ENCODE peak calls at places on chromosomes 13 and 19, in four cellular contexts. One of them, this sample, is unnamed.

GRCh38 chr13:77751513-77752456 is 54.3 kb downstream of the SLAIN1 start:
- DNase-seq in WTC11: peak
- DNase-seq in K562: peak
- DNase-seq in HepG2: peak
- DNase-seq in this sample: peak

GRCh38 chr13:32903720-32904119 is 112.5 kb upstream of the KL start:
- DNase-seq in WTC11: no peak
- DNase-seq in K562: no peak
- DNase-seq in HepG2: no peak
- DNase-seq in this sample: no peak

GRCh38 chr13:45564108-45564507 is 51.4 kb downstream of the ERICH6B start:
- DNase-seq in WTC11: no peak
- DNase-seq in K562: no peak
- DNase-seq in HepG2: peak
- DNase-seq in this sample: no peak

GRCh38 chr13:22108283-22108897 is 437.5 kb downstream of the FGF9 start:
- DNase-seq in WTC11: no peak
- DNase-seq in K562: no peak
- DNase-seq in HepG2: no peak
- DNase-seq in this sample: no peak

GRCh38 chr13:27632648-27633047 is 11.0 kb downstream of the POLR1D start:
- DNase-seq in WTC11: no peak
- DNase-seq in K562: no peak
- DNase-seq in HepG2: no peak
- DNase-seq in this sample: no peak

GRCh38 chr13:61900033-61900432 is 484.4 kb upstream of the PCDH20 start:
- DNase-seq in WTC11: no peak
- DNase-seq in K562: no peak
- DNase-seq in HepG2: no peak
- DNase-seq in this sample: no peak

GRCh38 chr13:44627441-44627840 is 51.3 kb upstream of the TSC22D1 start:
- DNase-seq in WTC11: no peak
- DNase-seq in K562: no peak
- DNase-seq in HepG2: no peak
- DNase-seq in this sample: no peak

GRCh38 chr19:50496189-50497029 is 14.6 kb downstream of the JOSD2 start:
- DNase-seq in WTC11: peak
- DNase-seq in K562: no peak
- DNase-seq in HepG2: peak
- DNase-seq in this sample: no peak

GRCh38 chr19:6086081-6086858 is 24.0 kb downstream of the RFX2 start:
- DNase-seq in WTC11: no peak
- DNase-seq in K562: no peak
- DNase-seq in HepG2: no peak
- DNase-seq in this sample: no peak

GRCh38 chr13:40269086-40269485 is 397.4 kb downstream of the FOXO1 start:
- DNase-seq in WTC11: no peak
- DNase-seq in K562: no peak
- DNase-seq in HepG2: no peak
- DNase-seq in this sample: no peak

GRCh38 chr19:29672933-29673336 is 7.7 kb downstream of the PLEKHF1 start:
- DNase-seq in WTC11: no peak
- DNase-seq in K562: no peak
- DNase-seq in HepG2: no peak
- DNase-seq in this sample: no peak

GRCh38 chr13:46609726-46610125 is 56.8 kb downstream of the LRCH1 start:
- DNase-seq in WTC11: no peak
- DNase-seq in K562: no peak
- DNase-seq in HepG2: no peak
- DNase-seq in this sample: no peak

GRCh38 chr13:25932353-25932752 is 119.5 kb downstream of the SHISA2 start:
- DNase-seq in WTC11: no peak
- DNase-seq in K562: no peak
- DNase-seq in HepG2: no peak
- DNase-seq in this sample: no peak

GRCh38 chr13:43185206-43185605 is 161.8 kb downstream of the DNAJC15 start:
- DNase-seq in WTC11: no peak
- DNase-seq in K562: no peak
- DNase-seq in HepG2: no peak
- DNase-seq in this sample: no peak

GRCh38 chr13:39536906-39537305 is 66.1 kb downstream of the LHFPL6 start:
- DNase-seq in WTC11: no peak
- DNase-seq in K562: no peak
- DNase-seq in HepG2: no peak
- DNase-seq in this sample: no peak

GRCh38 chr19:54458648-54459281 is 4.8 kb downstream of the LENG9 start:
- DNase-seq in WTC11: no peak
- DNase-seq in K562: peak
- DNase-seq in HepG2: no peak
- DNase-seq in this sample: no peak

GRCh38 chr19:56137405-56137804 is 3.7 kb upstream of the ZNF444 start:
- DNase-seq in WTC11: no peak
- DNase-seq in K562: no peak
- DNase-seq in HepG2: no peak
- DNase-seq in this sample: no peak

GRCh38 chr13:62320129-62320724 is 904.6 kb upstream of the PCDH20 start:
- DNase-seq in WTC11: no peak
- DNase-seq in K562: no peak
- DNase-seq in HepG2: peak
- DNase-seq in this sample: peak

GRCh38 chr19:402786-403185 is 6.2 kb downstream of the C2CD4C start:
- DNase-seq in WTC11: no peak
- DNase-seq in K562: no peak
- DNase-seq in HepG2: no peak
- DNase-seq in this sample: no peak

GRCh38 chr19:41709951-41710645 is 1.7 kb downstream of the CEACAM5 start:
- DNase-seq in WTC11: no peak
- DNase-seq in K562: no peak
- DNase-seq in HepG2: no peak
- DNase-seq in this sample: no peak

DNA sequence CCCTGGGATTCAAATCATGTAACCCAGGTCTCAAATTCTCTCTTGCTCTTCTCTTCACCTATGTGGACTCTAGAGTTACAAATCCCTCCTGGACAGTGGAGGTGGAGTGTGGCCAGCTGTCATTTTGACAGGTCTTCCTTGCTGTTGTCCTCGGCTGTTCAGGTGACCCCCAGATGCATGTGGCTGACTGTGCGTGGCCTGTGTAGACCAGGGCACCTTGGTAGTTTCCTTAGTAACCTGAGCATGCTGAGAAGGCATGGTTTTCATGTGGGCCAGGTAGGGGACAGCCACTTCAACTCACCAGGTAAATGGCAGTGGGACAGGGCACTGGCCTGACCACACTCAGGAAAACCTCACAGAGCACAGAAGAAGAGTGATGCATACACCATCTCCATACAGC is 155.0 kb upstream of the TSHZ3 start:
- DNase-seq in WTC11: no peak
- DNase-seq in K562: no peak
- DNase-seq in HepG2: no peak
- DNase-seq in this sample: no peak
- TF ChIP-seq ELF4 in WTC11: no peak
- TF ChIP-seq ELF4 in K562: no peak
- TF ChIP-seq ELF4 in HepG2: no peak
- TF ChIP-seq ELF4 in this sample: no peak

GRCh38 chr19:35337984-35338296 is 9.0 kb downstream of the CD22 start:
- DNase-seq in WTC11: no peak
- DNase-seq in K562: no peak
- DNase-seq in HepG2: no peak
- DNase-seq in this sample: no peak

GRCh38 chr19:35341565-35342225 is 6.0 kb upstream of the FFAR1 start:
- DNase-seq in WTC11: no peak
- DNase-seq in K562: no peak
- DNase-seq in HepG2: no peak
- DNase-seq in this sample: no peak

GRCh38 chr19:35340431-35340830 is 7.3 kb upstream of the FFAR1 start:
- DNase-seq in WTC11: no peak
- DNase-seq in K562: no peak
- DNase-seq in HepG2: no peak
- DNase-seq in this sample: no peak

GRCh38 chr19:35342430-35342829 is 5.3 kb upstream of the FFAR1 start:
- DNase-seq in WTC11: no peak
- DNase-seq in K562: no peak
- DNase-seq in HepG2: no peak
- DNase-seq in this sample: no peak

DNA sequence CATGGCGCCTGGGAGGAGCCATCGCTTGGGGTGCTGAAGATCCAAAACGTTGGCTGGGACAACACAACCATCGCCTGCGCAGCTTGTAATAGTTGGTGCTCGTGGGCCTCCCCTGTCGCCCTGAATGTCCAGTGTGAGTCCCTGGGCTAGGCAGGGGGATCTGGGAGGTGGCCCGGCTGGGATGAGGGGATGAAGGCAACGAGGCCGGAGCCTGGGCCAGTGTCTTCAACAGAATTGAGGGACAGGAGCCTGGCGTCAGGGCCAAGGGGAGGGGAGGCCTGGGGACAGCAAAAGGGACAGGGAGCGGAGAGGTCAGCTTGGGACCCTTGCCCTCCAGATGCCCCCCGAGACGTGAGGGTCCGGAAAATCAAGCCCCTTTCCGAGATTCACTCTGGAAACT is 6.7 kb upstream of the FFAR1 start:
- DNase-seq in WTC11: no peak
- DNase-seq in K562: no peak
- DNase-seq in HepG2: no peak
- DNase-seq in this sample: no peak
- TF ChIP-seq ELF4 in WTC11: no peak
- TF ChIP-seq ELF4 in K562: no peak
- TF ChIP-seq ELF4 in HepG2: no peak
- TF ChIP-seq ELF4 in this sample: no peak

GRCh38 chr13:100825551-100825950 is 151.0 kb upstream of the TMTC4 start:
- DNase-seq in WTC11: no peak
- DNase-seq in K562: no peak
- DNase-seq in HepG2: no peak
- DNase-seq in this sample: no peak
- TF ChIP-seq ELF4 in WTC11: no peak
- TF ChIP-seq ELF4 in K562: no peak
- TF ChIP-seq ELF4 in HepG2: no peak
- TF ChIP-seq ELF4 in this sample: no peak

DNA sequence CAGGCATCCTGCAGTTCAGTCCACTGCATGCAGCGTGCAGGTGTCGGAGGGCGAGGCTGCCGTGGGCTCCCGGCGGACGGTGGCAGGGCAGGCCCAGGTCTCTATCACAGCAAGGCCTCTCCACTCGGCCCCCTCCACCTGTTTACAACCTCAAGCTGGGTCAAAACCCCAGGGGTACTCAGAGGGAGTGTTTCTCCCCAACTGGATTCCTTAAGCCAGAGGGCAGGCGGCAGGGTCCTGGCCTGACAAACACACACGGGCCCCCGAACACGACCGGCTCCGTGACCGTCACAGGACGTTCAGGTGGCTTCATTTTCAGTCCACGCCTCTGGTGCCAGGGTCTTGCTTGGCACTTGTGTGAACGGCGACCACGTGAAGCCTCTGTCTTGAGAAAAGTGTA is 23.5 kb downstream of the RASA3 start:
- DNase-seq in WTC11: peak
- DNase-seq in K562: no peak
- DNase-seq in HepG2: no peak
- DNase-seq in this sample: no peak
- TF ChIP-seq ELF4 in WTC11: no peak
- TF ChIP-seq ELF4 in K562: no peak
- TF ChIP-seq ELF4 in HepG2: no peak
- TF ChIP-seq ELF4 in this sample: no peak

GRCh38 chr19:46863818-46864629 is 3.2 kb downstream of the ARHGAP35 start:
- DNase-seq in WTC11: peak
- DNase-seq in K562: no peak
- DNase-seq in HepG2: peak
- DNase-seq in this sample: no peak
- TF ChIP-seq ELF4 in WTC11: no peak
- TF ChIP-seq ELF4 in K562: no peak
- TF ChIP-seq ELF4 in HepG2: no peak
- TF ChIP-seq ELF4 in this sample: no peak